ENCODE peak calls at places on chromosomes 5 and 9, in six cellular contexts. U, T, N, Q, E and X are unnamed samples.
A peak's percentile ranks its signal among the peaks of the same experiment; 100 is the strongest.

GRCh38 chr5:134503937-134504437 is 21.5 kb upstream of the JADE2 start:
- ATAC-seq in U (peak; percentile 1), T (no peak), N (peak; percentile 38), Q (peak; percentile 18), E (no peak), X (no peak)

GRCh38 chr9:653421-653820 is 188.1 kb upstream of the DMRT1 start:
- ATAC-seq in U (no peak), T (no peak), N (no peak), Q (no peak), E (no peak), X (no peak)

GRCh38 chr5:43225649-43226245 is 33.7 kb downstream of the NIM1K start:
- ATAC-seq in U (peak; percentile 43), T (peak; percentile 66), N (no peak), Q (no peak), E (no peak), X (peak; percentile 47)

GRCh38 chr5:110956280-110956912 is 115.1 kb upstream of the TSLP start:
- ATAC-seq in U (no peak), T (no peak), N (no peak), Q (peak; percentile 33), E (no peak), X (no peak)

GRCh38 chr5:118711727-118712126 is 276.6 kb downstream of the DTWD2 start:
- ATAC-seq in U (no peak), T (no peak), N (no peak), Q (no peak), E (no peak), X (no peak)

GRCh38 chr5:92552206-92553160 is 1028.5 kb downstream of the NR2F1-AS1 start:
- ATAC-seq in U (no peak), T (no peak), N (no peak), Q (no peak), E (peak; percentile 86), X (no peak)

GRCh38 chr5:74953961-74954720 is 88.0 kb upstream of the FAM169A start:
- ATAC-seq in U (peak; percentile 89), T (no peak), N (peak; percentile 86), Q (peak; percentile 91), E (peak; percentile 92), X (no peak)

GRCh38 chr9:98039474-98040072 is 17.0 kb upstream of the NANS start:
- ATAC-seq in U (peak; percentile 30), T (no peak), N (no peak), Q (no peak), E (no peak), X (peak; percentile 62)

GRCh38 chr5:156020650-156021049 is 306.3 kb upstream of the SGCD start:
- ATAC-seq in U (no peak), T (no peak), N (no peak), Q (no peak), E (no peak), X (no peak)

GRCh38 chr5:66757219-66757833 is 161.1 kb downstream of the MAST4 start:
- ATAC-seq in U (no peak), T (no peak), N (no peak), Q (no peak), E (peak; percentile 27), X (no peak)

GRCh38 chr9:135536166-135536565 is 9.8 kb upstream of the OBP2A start:
- ATAC-seq in U (no peak), T (no peak), N (peak; percentile 59), Q (no peak), E (no peak), X (no peak)

GRCh38 chr9:134858051-134858841 is 22.4 kb upstream of the FCN2 start:
- ATAC-seq in U (peak; percentile 91), T (no peak), N (peak; percentile 97), Q (peak; percentile 93), E (peak; percentile 15), X (peak; percentile 85)

GRCh38 chr5:138536215-138536614 is 6.8 kb downstream of the ETF1 start:
- ATAC-seq in U (no peak), T (no peak), N (no peak), Q (peak; percentile 33), E (no peak), X (no peak)

GRCh38 chr5:12316812-12317211 is 412.6 kb upstream of the CTNND2 start:
- ATAC-seq in U (no peak), T (no peak), N (no peak), Q (no peak), E (no peak), X (no peak)

GRCh38 chr5:123035950-123036390 is 555 bp downstream of the PPIC start:
- ATAC-seq in U (peak; percentile 45), T (peak; percentile 68), N (peak; percentile 14), Q (peak; percentile 41), E (peak; percentile 48), X (peak; percentile 14)

GRCh38 chr5:172058088-172058487 is 51.6 kb upstream of the FBXW11 start:
- ATAC-seq in U (no peak), T (no peak), N (no peak), Q (no peak), E (no peak), X (no peak)

GRCh38 chr9:116064970-116065369 is 88.6 kb upstream of the PAPPA start:
- ATAC-seq in U (no peak), T (no peak), N (no peak), Q (no peak), E (no peak), X (no peak)

GRCh38 chr5:140143521-140144258 is 18.0 kb downstream of the IGIP start:
- ATAC-seq in U (peak; percentile 2), T (peak; percentile 3), N (no peak), Q (peak; percentile 2), E (peak; percentile 14), X (no peak)

GRCh38 chr9:19281801-19282200 is 51.3 kb downstream of the DENND4C start:
- ATAC-seq in U (no peak), T (no peak), N (no peak), Q (no peak), E (no peak), X (no peak)

GRCh38 chr5:74685979-74686631 is 1.1 kb downstream of the HEXB start:
- ATAC-seq in U (peak; percentile 78), T (peak; percentile 72), N (no peak), Q (peak; percentile 36), E (peak; percentile 9), X (peak; percentile 89)

GRCh38 chr9:306907-307306 is 92.2 kb downstream of the DOCK8 start:
- ATAC-seq in U (peak; percentile 65), T (peak; percentile 87), N (peak; percentile 88), Q (peak; percentile 69), E (no peak), X (no peak)

GRCh38 chr5:14204785-14205321 is 61.7 kb downstream of the TRIO start:
- ATAC-seq in U (no peak), T (no peak), N (peak; percentile 13), Q (no peak), E (peak; percentile 63), X (no peak)

GRCh38 chr5:5481633-5482032 is 59.2 kb downstream of the ICE1 start:
- ATAC-seq in U (no peak), T (no peak), N (no peak), Q (no peak), E (no peak), X (no peak)

GRCh38 chr5:178872302-178872701 is 12.5 kb downstream of the ZNF354B start:
- ATAC-seq in U (no peak), T (no peak), N (no peak), Q (no peak), E (no peak), X (no peak)

GRCh38 chr5:121273818-121274433 is 577.8 kb upstream of the FTMT start:
- ATAC-seq in U (peak; percentile 27), T (peak; percentile 77), N (no peak), Q (no peak), E (peak; percentile 99), X (no peak)

GRCh38 chr5:142015781-142016533 is 3.1 kb upstream of the GNPDA1 start:
- ATAC-seq in U (peak; percentile 66), T (no peak), N (peak; percentile 68), Q (peak; percentile 68), E (peak; percentile 39), X (peak; percentile 47)

GRCh38 chr9:125409217-125409636 is 147.6 kb downstream of the GAPVD1 start:
- ATAC-seq in U (no peak), T (peak; percentile 12), N (peak; percentile 34), Q (peak; percentile 35), E (no peak), X (no peak)

GRCh38 chr5:80238078-80238477 is 17.8 kb downstream of the SERINC5 start:
- ATAC-seq in U (no peak), T (peak; percentile 41), N (peak; percentile 54), Q (peak; percentile 57), E (no peak), X (no peak)

GRCh38 chr5:115072266-115073056 is 97.2 kb downstream of the TRIM36 start:
- ATAC-seq in U (no peak), T (no peak), N (no peak), Q (no peak), E (no peak), X (no peak)

GRCh38 chr5:102295534-102296228 is 403 bp downstream of the SLCO4C1 start:
- ATAC-seq in U (peak; percentile 26), T (no peak), N (no peak), Q (peak; percentile 8), E (no peak), X (peak; percentile 25)

GRCh38 chr5:113343343-113343742 is 91.4 kb downstream of the TSSK1B start:
- ATAC-seq in U (no peak), T (no peak), N (no peak), Q (no peak), E (no peak), X (no peak)

GRCh38 chr9:426264-426663 is 211.6 kb downstream of the DOCK8 start:
- ATAC-seq in U (peak; percentile 74), T (no peak), N (peak; percentile 58), Q (peak; percentile 62), E (no peak), X (no peak)

GRCh38 chr5:157994271-157994691 is 135.3 kb upstream of the CLINT1 start:
- ATAC-seq in U (no peak), T (peak; percentile 19), N (peak; percentile 53), Q (peak; percentile 77), E (peak; percentile 66), X (no peak)

GRCh38 chr9:125843646-125844045 is 96.5 kb downstream of the PBX3 start:
- ATAC-seq in U (no peak), T (no peak), N (no peak), Q (no peak), E (no peak), X (no peak)

GRCh38 chr5:74200560-74200959 is 440.0 kb downstream of the ENC1 start:
- ATAC-seq in U (no peak), T (no peak), N (no peak), Q (no peak), E (no peak), X (no peak)

GRCh38 chr5:176810687-176811501 is 535 bp downstream of the UNC5A start:
- ATAC-seq in U (no peak), T (no peak), N (no peak), Q (peak; percentile 16), E (peak; percentile 45), X (no peak)

GRCh38 chr5:172925336-172925948 is 33.8 kb upstream of the RPL26L1 start:
- ATAC-seq in U (no peak), T (no peak), N (no peak), Q (no peak), E (no peak), X (no peak)